ENCODE peak calls at places on chromosomes 12 and 14, in eight cellular contexts. X is uterus, J is A549, C is cardiac muscle cell, N is endothelial cell, E is WERI-Rb-1, M is brain microvascular endothelial cell, D is Peyer's patch. S is an unnamed sample.
A peak's percentile ranks its signal among the peaks of the same experiment; 100 is the strongest.

GRCh38 chr14:32531942-32532341 is 202.8 kb downstream of the AKAP6 start:
- DNase-seq in M (no peak), E (no peak), J (no peak), X (no peak), C (no peak), N (no peak), D (no peak), S (no peak)

GRCh38 chr12:93722757-93723567 is 45.8 kb downstream of the CRADD start:
- DNase-seq in X (no peak), N (no peak), C (no peak), E (no peak), D (no peak), M (no peak), J (no peak), S (no peak)

GRCh38 chr14:64605926-64606685 is 56.3 kb downstream of the PPP1R36 start:
- DNase-seq in N (no peak), E (no peak), M (no peak), J (no peak), X (no peak), D (no peak), C (peak; percentile 55), S (no peak)

GRCh38 chr12:124848621-124849380 is 14.9 kb downstream of the SCARB1 start:
- DNase-seq in J (no peak), N (no peak), E (no peak), M (no peak), C (no peak), X (no peak), D (no peak), S (no peak)

GRCh38 chr14:65333926-65334687 is 78.4 kb upstream of the FUT8 start:
- DNase-seq in N (no peak), X (peak; percentile 18), J (no peak), C (peak; percentile 88), D (peak; percentile 75), E (no peak), M (peak; percentile 12), S (no peak)

GRCh38 chr14:32134448-32135070 is 57.5 kb downstream of the ARHGAP5 start:
- DNase-seq in E (no peak), C (peak; percentile 7), D (no peak), M (peak; percentile 29), N (no peak), J (peak; percentile 77), X (no peak), S (no peak)

GRCh38 chr12:39620664-39621658 is 1.4 kb upstream of the ABCD2 start:
- DNase-seq in J (no peak), M (no peak), N (no peak), D (peak; percentile 45), X (no peak), E (no peak), C (peak; percentile 10), S (no peak)

GRCh38 chr12:16158018-16158417 is 119.5 kb downstream of the SLC15A5 start:
- DNase-seq in D (no peak), X (no peak), M (no peak), N (no peak), E (no peak), J (no peak), C (no peak), S (no peak)

GRCh38 chr14:24270537-24271133 is 762 bp downstream of the RABGGTA start:
- DNase-seq in M (no peak), D (no peak), N (no peak), X (no peak), C (no peak), E (no peak), J (no peak), S (no peak)

GRCh38 chr14:24903337-24903736 is 146.6 kb downstream of the STXBP6 start:
- DNase-seq in E (no peak), M (no peak), J (no peak), N (no peak), C (peak; percentile 62), D (no peak), X (no peak), S (no peak)

GRCh38 chr14:62179367-62180018 is 417.3 kb downstream of the SNAPC1 start:
- DNase-seq in E (peak; percentile 63), M (peak; percentile 81), N (peak; percentile 67), X (peak; percentile 33), C (peak; percentile 92), D (no peak), J (peak; percentile 72), S (no peak)

GRCh38 chr14:54087376-54087775 is 130.8 kb upstream of the BMP4 start:
- DNase-seq in E (no peak), N (no peak), M (no peak), X (no peak), C (no peak), D (no peak), J (no peak), S (no peak)

GRCh38 chr12:31991815-31992214 is 32.6 kb downstream of the RESF1 start:
- DNase-seq in D (no peak), C (no peak), J (no peak), N (no peak), E (no peak), M (no peak), X (no peak), S (no peak)

GRCh38 chr12:118549506-118550109 is 173.3 kb downstream of the SUDS3 start:
- DNase-seq in C (no peak), N (no peak), J (no peak), E (no peak), D (no peak), X (no peak), M (no peak), S (no peak)

GRCh38 chr12:89346741-89347324 is 5.5 kb downstream of the DUSP6 start:
- DNase-seq in M (peak; percentile 68), D (no peak), E (no peak), X (peak; percentile 23), C (peak; percentile 92), N (peak; percentile 51), J (no peak), S (no peak)

GRCh38 chr12:8887285-8887715 is 27.0 kb upstream of the PHC1 start:
- DNase-seq in M (no peak), C (peak; percentile 15), N (no peak), X (no peak), D (no peak), J (no peak), E (no peak), S (no peak)

GRCh38 chr12:76781321-76781720 is 17.4 kb downstream of the ZDHHC17 start:
- DNase-seq in X (no peak), N (no peak), D (no peak), J (no peak), M (no peak), E (no peak), C (no peak), S (no peak)

GRCh38 chr14:92897922-92898599 is 24.9 kb upstream of the CHGA start:
- DNase-seq in E (no peak), M (no peak), D (no peak), J (no peak), N (no peak), X (no peak), C (peak; percentile 3), S (no peak)

DNA sequence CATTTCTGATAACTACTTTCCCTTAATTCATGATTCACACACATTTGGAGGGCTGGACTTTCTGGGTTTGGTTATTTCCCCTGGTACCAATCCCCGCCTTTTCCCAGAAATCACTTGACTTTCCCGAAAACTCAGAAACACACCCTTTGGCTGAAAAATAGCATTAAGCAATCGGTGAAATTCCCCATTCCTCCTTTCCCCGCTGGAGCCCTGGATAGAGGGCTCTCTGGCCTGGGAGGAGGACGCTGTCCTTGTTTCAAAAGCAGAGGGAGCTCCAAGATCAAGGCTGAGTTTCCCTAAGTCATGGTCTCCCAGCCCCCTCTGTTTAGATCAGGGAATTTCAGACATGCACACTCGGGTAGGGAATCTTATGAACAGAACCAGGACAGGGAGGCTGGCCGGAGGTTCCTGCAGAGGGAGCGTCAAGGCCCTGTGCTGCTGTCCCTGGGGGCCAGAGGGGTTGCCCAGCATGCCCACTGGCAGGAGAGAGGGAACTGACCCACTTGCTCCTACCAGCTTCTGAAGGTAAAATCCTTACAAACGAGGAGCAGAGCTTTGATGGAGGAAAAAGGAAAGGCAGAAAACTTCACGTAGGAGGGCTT is at the start of gene C1S:
- DNase-seq in C (peak; percentile 99), E (peak; percentile 60), D (no peak), J (peak; percentile 95), X (peak; percentile 83), M (peak; percentile 90), N (peak; percentile 56), S (no peak)
- TF ChIP-seq CTCF in C (peak; percentile 95), E (peak; percentile 72), D (peak; percentile 14), J (peak; percentile 96), X (peak; percentile 99), M (peak; percentile 95), N (no peak), S (peak; percentile 91)

GRCh38 chr12:6620137-6620884 is 13.1 kb upstream of the CHD4 start:
- DNase-seq in J (no peak), E (no peak), D (no peak), N (peak; percentile 84), M (no peak), C (peak; percentile 85), X (peak; percentile 26), S (no peak)
- TF ChIP-seq CTCF in J (no peak), E (peak; percentile 4), D (no peak), N (peak; percentile 87), M (peak; percentile 67), C (peak; percentile 70), X (no peak), S (peak; percentile 67)

DNA sequence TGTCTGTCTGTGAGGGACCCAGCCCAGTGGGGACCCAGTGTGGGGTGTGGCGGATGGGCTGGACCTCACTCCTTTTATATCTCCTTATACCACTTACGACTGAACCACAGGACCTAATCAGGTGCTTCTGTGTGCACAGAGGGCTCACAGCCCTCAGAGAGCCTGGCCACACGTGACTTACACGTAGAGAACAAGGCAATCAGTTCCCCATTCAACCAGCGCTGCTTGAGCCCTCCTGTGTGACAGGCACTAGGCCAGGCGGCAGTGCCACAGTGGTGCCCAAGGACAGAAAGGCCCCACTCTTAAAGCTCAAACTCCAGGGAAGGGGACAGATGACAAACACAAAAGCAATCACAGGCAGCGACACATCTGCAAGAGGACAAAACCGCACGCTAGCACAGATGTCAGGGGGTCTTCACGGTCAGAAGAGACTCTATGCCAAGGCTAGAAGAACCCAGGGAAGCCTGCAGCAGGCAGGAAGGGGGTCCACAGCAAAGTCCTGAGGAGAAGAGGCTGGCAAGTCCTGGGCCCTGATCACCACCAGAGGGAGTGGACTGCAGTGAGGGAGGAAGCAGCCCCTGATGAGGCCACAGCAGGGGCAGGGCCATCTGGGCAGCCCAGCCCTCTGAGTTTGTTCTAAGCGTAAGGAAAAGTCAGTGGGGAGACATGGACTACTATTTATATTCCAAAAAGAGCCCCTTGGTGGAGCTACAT is 39.3 kb downstream of the SETD3 start:
- DNase-seq in E (peak; percentile 69), X (no peak), D (no peak), N (peak; percentile 31), C (peak; percentile 9), J (peak; percentile 25), M (no peak), S (no peak)
- TF ChIP-seq CTCF in E (peak; percentile 78), X (no peak), D (no peak), N (peak; percentile 27), C (peak; percentile 16), J (no peak), M (peak; percentile 57), S (peak; percentile 37)

DNA sequence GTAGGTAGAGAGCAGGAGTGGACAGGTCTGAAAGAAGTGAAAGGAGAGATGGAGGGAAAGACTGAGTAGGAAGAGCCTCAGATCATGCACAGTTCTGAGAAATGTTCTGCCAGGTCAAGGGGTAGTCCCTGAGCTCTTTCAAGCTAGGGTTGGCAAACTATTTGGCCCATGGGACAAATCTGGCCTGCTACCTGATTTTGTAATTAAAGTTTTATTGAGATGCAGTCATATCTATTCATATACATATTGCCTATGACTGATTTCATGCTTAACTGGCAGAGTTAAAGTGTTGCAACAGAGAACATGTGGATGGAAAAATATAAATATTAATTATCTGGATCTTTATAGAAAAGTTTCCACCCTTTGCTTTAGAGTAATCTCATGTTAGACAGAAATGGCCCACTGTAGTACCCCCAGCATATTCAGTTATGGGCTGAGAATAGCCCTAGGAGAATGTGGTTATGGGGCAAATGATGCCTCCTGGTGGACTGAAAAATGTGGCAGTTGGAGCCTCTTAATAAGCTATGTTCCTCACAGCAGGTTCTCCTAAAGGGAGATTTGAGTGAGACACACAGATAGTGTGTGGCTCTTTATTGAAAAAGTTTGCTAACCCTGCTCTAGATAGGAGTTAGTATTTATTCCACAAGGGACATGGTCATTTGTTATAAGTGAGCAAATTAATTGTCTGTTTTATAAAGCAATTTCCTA is 476.9 kb downstream of the LRIG3 start:
- DNase-seq in J (peak; percentile 47), M (peak; percentile 39), N (peak; percentile 38), E (peak; percentile 30), D (no peak), X (no peak), C (peak; percentile 60), S (no peak)
- TF ChIP-seq CTCF in J (peak; percentile 18), M (peak; percentile 67), N (peak; percentile 66), E (peak; percentile 49), D (no peak), X (peak; percentile 29), C (peak; percentile 62), S (peak; percentile 67)